ENCODE peak calls at places on chromosome 5, in ten cellular contexts. Z, A, M, H, D, K, V, T, C and W are unnamed samples.

GRCh38 chr5:67146574-67146973 is 50.0 kb downstream of the CD180 start:
- DNase-seq in Z (no peak), A (peak; percentile 20), M (no peak), H (no peak), D (no peak), K (no peak), V (no peak), T (no peak), C (no peak), W (no peak)

GRCh38 chr5:143219696-143220095 is 183.8 kb downstream of the NR3C1 start:
- DNase-seq in Z (no peak), A (no peak), M (no peak), H (no peak), D (no peak), K (no peak), V (no peak), T (no peak), C (peak; percentile 44), W (no peak)

GRCh38 chr5:172380992-172381643 is 73.2 kb downstream of the SH3PXD2B start:
- DNase-seq in Z (no peak), A (peak; percentile 30), M (peak; percentile 86), H (no peak), D (no peak), K (no peak), V (no peak), T (no peak), C (peak; percentile 70), W (no peak)

GRCh38 chr5:103305829-103306228 is 47.3 kb downstream of the MACIR start:
- DNase-seq in Z (no peak), A (no peak), M (no peak), H (no peak), D (no peak), K (no peak), V (no peak), T (no peak), C (peak; percentile 10), W (no peak)

GRCh38 chr5:59873113-59873512 is 20.4 kb downstream of the PDE4D start:
- DNase-seq in Z (no peak), A (peak; percentile 64), M (no peak), H (no peak), D (no peak), K (peak; percentile 47), V (no peak), T (no peak), C (peak; percentile 92), W (no peak)

GRCh38 chr5:126358525-126358924 is 64.7 kb upstream of the GRAMD2B start:
- DNase-seq in Z (no peak), A (no peak), M (no peak), H (no peak), D (no peak), K (no peak), V (peak; percentile 70), T (no peak), C (peak; percentile 69), W (no peak)

GRCh38 chr5:144144956-144145751 is 25.3 kb downstream of the YIPF5 start:
- DNase-seq in Z (no peak), A (peak; percentile 21), M (no peak), H (no peak), D (no peak), K (no peak), V (no peak), T (no peak), C (no peak), W (no peak)

GRCh38 chr5:174311121-174311520 is 265.6 kb downstream of the NSG2 start:
- DNase-seq in Z (no peak), A (no peak), M (no peak), H (no peak), D (no peak), K (no peak), V (no peak), T (no peak), C (no peak), W (peak; percentile 47)

GRCh38 chr5:39447059-39447458 is 22.3 kb upstream of the DAB2 start:
- DNase-seq in Z (no peak), A (no peak), M (no peak), H (no peak), D (no peak), K (no peak), V (no peak), T (no peak), C (no peak), W (no peak)